ENCODE peak calls at places on chromosomes 16 and 17, in five cellular contexts. L, N, Z, D and E are unnamed samples.

GRCh38 chr17:8153957-8154607 is 1.9 kb upstream of the PER1 start:
- DNase-seq in N (peak), Z (peak), D (peak), L (peak), E (peak)

GRCh38 chr17:67211742-67212141 is 33.3 kb downstream of the HELZ start:
- DNase-seq in N (peak), L (no peak), Z (no peak), D (no peak), E (no peak)

GRCh38 chr17:62704381-62704971 is 77.0 kb downstream of the MRC2 start:
- DNase-seq in N (peak), L (peak), Z (peak), D (peak), E (peak)

GRCh38 chr17:79621151-79621940 is 10.5 kb upstream of the RBFOX3 start:
- DNase-seq in N (no peak), L (no peak), Z (no peak), D (no peak), E (peak)

GRCh38 chr16:85415196-85415988 is 197.7 kb upstream of the GSE1 start:
- DNase-seq in D (peak), N (no peak), L (peak), Z (no peak), E (peak)

GRCh38 chr17:31487648-31488263 is 96.3 kb downstream of the RAB11FIP4 start:
- DNase-seq in D (peak), L (peak), N (no peak), Z (peak), E (peak)

GRCh38 chr17:29625037-29625750 is 2.5 kb upstream of the CORO6 start:
- DNase-seq in D (no peak), Z (peak), L (no peak), N (peak), E (no peak)

GRCh38 chr17:74842599-74843351 is 16.9 kb downstream of the GRIN2C start:
- DNase-seq in L (peak), N (peak), D (peak), Z (peak), E (peak)

GRCh38 chr17:8520981-8521380 is 85.3 kb downstream of the NDEL1 start:
- DNase-seq in D (no peak), L (no peak), N (no peak), Z (no peak), E (no peak)

GRCh38 chr16:67388191-67388590 is 5.1 kb downstream of the TPPP3 start:
- DNase-seq in L (no peak), Z (no peak), N (no peak), D (no peak), E (no peak)

GRCh38 chr16:85906349-85906748 is 7.4 kb downstream of the IRF8 start:
- DNase-seq in Z (no peak), L (no peak), D (no peak), N (no peak), E (no peak)

GRCh38 chr17:80598813-80599545 is 54.3 kb downstream of the RPTOR start:
- DNase-seq in Z (no peak), D (no peak), N (no peak), L (no peak), E (no peak)

GRCh38 chr17:15257316-15257925 is 7.7 kb downstream of the PMP22 start:
- DNase-seq in N (peak), D (peak), L (peak), Z (peak), E (peak)

GRCh38 chr17:64331946-64332493 is 58.6 kb downstream of the PECAM1 start:
- DNase-seq in D (peak), L (no peak), Z (no peak), N (peak), E (no peak)

GRCh38 chr17:62109378-62109902 is 44.4 kb upstream of the MED13 start:
- DNase-seq in D (peak), N (peak), L (peak), Z (peak), E (no peak)

GRCh38 chr16:56561126-56561525 is 3.7 kb upstream of the MT4 start:
- DNase-seq in Z (no peak), L (no peak), D (no peak), N (no peak), E (no peak)

GRCh38 chr17:76076765-76077581 is 2.0 kb upstream of the ZACN start:
- DNase-seq in D (no peak), N (no peak), L (no peak), Z (no peak), E (no peak)

GRCh38 chr17:77786740-77787505 is 171.6 kb upstream of the TNRC6C start:
- DNase-seq in L (peak), D (no peak), N (no peak), Z (no peak), E (no peak)

GRCh38 chr16:57235128-57236092 is 9.6 kb upstream of the ARL2BP start:
- DNase-seq in L (no peak), N (peak), Z (no peak), D (peak), E (no peak)

GRCh38 chr16:80288616-80289015 is 252.2 kb upstream of the DYNLRB2 start:
- DNase-seq in D (no peak), Z (no peak), L (no peak), N (no peak), E (no peak)

GRCh38 chr17:83099570-83100181 is 20.3 kb downstream of the METRNL start:
- DNase-seq in L (no peak), Z (no peak), D (no peak), N (peak), E (peak)

GRCh38 chr16:30896203-30896889 is at the start of gene CTF1:
- DNase-seq in D (peak), Z (no peak), L (peak), N (peak), E (peak)

GRCh38 chr17:6523809-6524355 is 32.5 kb downstream of the PITPNM3 start:
- DNase-seq in Z (no peak), D (no peak), N (no peak), L (no peak), E (no peak)

GRCh38 chr16:54305066-54305465 is 18.5 kb upstream of the IRX3 start:
- DNase-seq in Z (no peak), D (no peak), N (no peak), L (no peak), E (no peak)

GRCh38 chr17:30235386-30236296 is at the start of gene SLC6A4:
- DNase-seq in N (peak), Z (no peak), D (peak), L (no peak), E (no peak)

GRCh38 chr17:3531266-3532101 is 26.1 kb downstream of the TRPV3 start:
- DNase-seq in D (peak), N (no peak), Z (no peak), L (no peak), E (no peak)

GRCh38 chr17:79997004-79997673 is 38.5 kb downstream of the TBC1D16 start:
- DNase-seq in N (no peak), L (no peak), Z (no peak), D (peak), E (no peak)

GRCh38 chr16:23967018-23967417 is 131.2 kb downstream of the PRKCB start:
- DNase-seq in L (no peak), Z (no peak), N (no peak), D (no peak), E (no peak)
- TF ChIP-seq CTCF in L (no peak), Z (no peak), N (no peak), D (no peak), E (no peak)

DNA sequence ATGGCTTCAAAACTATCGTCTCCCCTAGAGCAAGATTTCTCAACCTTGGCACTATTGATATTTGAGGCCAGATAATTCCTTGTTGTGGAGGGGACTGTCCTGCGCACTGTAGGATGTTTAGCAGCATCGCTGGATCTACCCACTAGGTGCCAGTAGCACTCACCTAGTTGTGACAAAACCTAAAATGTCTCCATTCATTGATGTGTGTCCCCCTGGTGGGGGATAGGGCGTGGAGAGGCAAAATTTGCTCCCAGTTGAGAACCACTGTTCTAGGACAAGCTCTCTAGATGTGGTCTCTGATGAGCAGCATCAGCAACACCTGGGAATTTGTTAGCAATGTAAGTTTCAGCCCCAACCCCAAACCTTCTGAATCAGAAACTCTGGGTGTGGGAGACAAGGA is 259.0 kb downstream of the XYLT1 start:
- DNase-seq in Z (peak), N (no peak), D (no peak), L (peak), E (no peak)
- TF ChIP-seq CTCF in Z (no peak), N (peak), D (no peak), L (peak), E (no peak)

DNA sequence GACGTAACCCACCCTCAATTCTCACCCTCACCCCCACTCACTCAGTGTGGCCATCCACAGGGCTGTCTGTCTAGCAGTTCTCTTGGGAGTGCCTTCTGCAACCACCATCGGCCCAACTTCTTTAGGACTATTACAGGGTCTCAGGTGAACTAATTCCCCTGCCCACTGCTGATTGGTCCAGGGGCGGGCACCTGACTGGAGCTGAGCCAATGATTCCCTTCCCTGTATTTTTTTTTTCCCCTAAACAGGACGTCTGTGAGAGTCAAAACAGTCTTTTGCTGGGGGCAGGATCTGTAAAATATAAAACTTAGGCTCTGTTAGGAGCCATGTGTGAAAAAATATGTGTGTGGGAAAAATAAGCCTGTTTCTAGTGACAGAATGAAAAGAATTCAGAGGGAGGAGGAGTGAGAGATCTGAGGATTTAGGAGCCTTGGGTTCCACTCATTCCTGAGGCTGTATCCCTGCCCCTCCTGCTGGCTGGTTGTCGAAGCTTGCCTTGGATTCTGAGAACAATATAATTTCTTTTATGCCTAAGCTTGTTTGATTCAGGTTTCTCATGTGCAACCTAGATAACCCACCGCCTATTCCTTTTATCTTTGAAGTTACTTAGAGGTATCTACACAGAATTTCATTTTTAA is 115.0 kb downstream of the SPACA3 start:
- DNase-seq in Z (no peak), N (no peak), D (no peak), L (no peak), E (no peak)
- TF ChIP-seq CTCF in Z (no peak), N (no peak), D (no peak), L (no peak), E (no peak)

DNA sequence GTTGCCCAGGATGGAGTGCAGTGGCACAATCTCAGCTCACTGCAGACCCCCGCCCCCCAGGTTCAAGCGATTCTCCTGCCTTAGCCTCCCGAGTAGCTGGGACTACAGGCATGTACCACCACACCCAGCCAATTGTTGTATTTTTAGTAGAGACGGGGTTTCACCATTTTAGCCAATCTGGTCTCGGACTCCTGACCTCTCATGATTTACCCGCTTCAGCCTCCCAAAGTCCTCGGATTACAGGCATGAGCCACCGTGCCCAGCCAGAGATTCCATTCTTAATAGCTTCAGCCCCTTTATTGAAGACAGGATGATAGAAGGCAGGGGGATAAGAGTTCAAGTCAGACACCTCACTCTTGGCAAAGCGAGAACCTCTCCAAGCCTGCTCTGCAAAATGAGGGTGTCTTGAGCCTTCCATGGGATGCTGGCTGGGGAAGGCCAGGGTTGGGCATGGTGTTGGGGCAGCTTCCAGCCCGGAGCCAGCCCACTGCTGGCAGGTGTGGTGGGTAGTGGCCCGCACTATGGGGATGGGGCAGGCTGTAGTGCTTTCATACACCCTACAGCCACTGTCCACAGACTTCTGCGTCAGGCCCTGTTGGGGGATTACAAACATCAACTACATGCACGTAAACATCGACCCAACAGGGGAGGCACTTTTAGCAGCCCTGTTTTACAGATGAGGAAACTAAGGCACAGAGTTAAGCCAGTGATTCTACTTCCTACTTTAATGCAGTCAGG is 3.5 kb downstream of the CARHSP1 start:
- DNase-seq in D (no peak), Z (no peak), N (no peak), L (no peak), E (no peak)
- TF ChIP-seq CTCF in D (no peak), Z (no peak), N (no peak), L (no peak), E (no peak)

DNA sequence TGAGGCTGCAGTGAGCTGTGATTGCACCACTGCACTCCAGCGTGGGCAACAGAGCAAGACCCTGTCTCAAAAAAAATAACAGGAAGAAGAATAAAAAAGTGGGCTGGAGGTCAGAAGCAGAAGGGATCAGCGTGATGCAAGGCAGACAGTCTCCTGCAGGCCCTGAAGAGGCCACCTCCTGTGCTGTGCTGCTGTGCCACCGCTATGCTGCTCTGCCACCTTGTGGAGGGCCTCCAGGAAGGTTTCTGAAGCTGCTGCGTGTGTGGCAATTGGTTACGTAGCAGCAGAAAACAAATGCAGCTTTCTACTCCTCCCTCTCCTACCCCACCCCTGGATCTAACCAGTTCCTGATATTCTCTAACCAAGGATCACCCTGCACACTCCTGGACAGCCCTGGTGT is 815.5 kb downstream of the KCNJ18 start:
- DNase-seq in Z (peak), D (no peak), N (no peak), L (no peak), E (no peak)
- TF ChIP-seq CTCF in Z (no peak), D (no peak), N (no peak), L (no peak), E (no peak)

GRCh38 chr16:24149102-24149501 is 107.0 kb upstream of the CACNG3 start:
- DNase-seq in D (no peak), N (no peak), L (no peak), Z (no peak), E (no peak)

GRCh38 chr16:24151482-24151939 is 104.6 kb upstream of the CACNG3 start:
- DNase-seq in Z (no peak), N (no peak), D (no peak), L (peak), E (no peak)

GRCh38 chr16:24152826-24153225 is 103.3 kb upstream of the CACNG3 start:
- DNase-seq in D (no peak), Z (no peak), N (no peak), L (no peak), E (no peak)

GRCh38 chr16:24146523-24146922 is 109.6 kb upstream of the CACNG3 start:
- DNase-seq in N (no peak), Z (no peak), D (no peak), L (no peak), E (no peak)

DNA sequence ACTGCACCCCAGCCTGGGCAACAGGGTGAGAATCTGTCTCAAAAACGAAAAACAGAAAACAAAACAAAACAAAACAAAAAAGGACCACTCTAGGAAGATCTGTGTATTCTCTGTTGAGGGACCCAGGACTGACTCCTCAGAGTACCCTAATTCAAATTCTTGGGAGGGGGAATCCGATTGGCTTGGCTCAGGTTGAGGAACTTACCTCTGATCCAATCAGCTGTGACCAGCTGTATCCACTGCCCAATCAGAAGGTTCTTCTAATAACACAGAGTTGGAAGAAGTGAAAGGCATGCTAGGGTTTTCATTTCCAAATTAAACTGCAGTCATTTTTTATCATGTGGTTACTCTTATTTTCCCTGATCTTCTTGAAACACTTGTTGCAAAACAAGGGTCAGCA is 105.9 kb upstream of the CACNG3 start:
- DNase-seq in N (no peak), L (no peak), D (no peak), Z (no peak), E (no peak)
- TF ChIP-seq CTCF in N (no peak), L (no peak), D (no peak), Z (no peak), E (no peak)